ENCODE peak calls at places on chromosomes 2 and 18, in nine cellular contexts. A is K562, B is HCT116, H is A549, P is endothelial cell of umbilical vein, O is H1, M is WTC11, U is HepG2, I is SK-N-SH. L is an unnamed sample.

GRCh38 chr2:7191927-7192326 is 274.7 kb downstream of the RNF144A start:
- DNase-seq in A (no peak), B (no peak), H (peak), P (peak), O (no peak), M (no peak), U (peak), I (no peak), L (no peak)

GRCh38 chr2:190627881-190628412 is 20.9 kb upstream of the NAB1 start:
- DNase-seq in A (no peak), B (no peak), H (no peak), P (peak), O (no peak), M (peak), U (no peak), I (peak), L (peak)

GRCh38 chr2:44348385-44348784 is 12.9 kb downstream of the PREPL start:
- DNase-seq in A (no peak), B (no peak), H (no peak), P (no peak), O (no peak), M (no peak), U (no peak), I (no peak), L (no peak)

GRCh38 chr2:241321033-241321432 is 5.3 kb downstream of the SEPTIN2 start:
- DNase-seq in A (no peak), B (no peak), H (no peak), P (no peak), O (no peak), M (no peak), U (no peak), I (no peak), L (no peak)

GRCh38 chr2:95023222-95023597 is 2.3 kb upstream of the MAL start:
- DNase-seq in A (no peak), B (peak), H (no peak), P (no peak), O (no peak), M (no peak), U (peak), I (no peak), L (peak)

GRCh38 chr2:65576861-65577601 is 144.6 kb upstream of the SPRED2 start:
- DNase-seq in A (no peak), B (peak), H (peak), P (peak), O (no peak), M (no peak), U (peak), I (no peak), L (no peak)

GRCh38 chr2:64525323-64525625 is 1.1 kb downstream of the AFTPH start:
- DNase-seq in A (no peak), B (no peak), H (no peak), P (peak), O (no peak), M (no peak), U (peak), I (no peak), L (peak)

GRCh38 chr2:24276349-24276899 is 83.9 kb downstream of the ITSN2 start:
- DNase-seq in A (no peak), B (no peak), H (no peak), P (no peak), O (no peak), M (no peak), U (no peak), I (no peak), L (no peak)

GRCh38 chr18:2617974-2618373 is 37.6 kb upstream of the SMCHD1 start:
- DNase-seq in A (no peak), B (no peak), H (no peak), P (no peak), O (no peak), M (no peak), U (no peak), I (no peak), L (no peak)

GRCh38 chr18:49967171-49967570 is 153.8 kb upstream of the ACAA2 start:
- DNase-seq in A (no peak), B (peak), H (peak), P (no peak), O (no peak), M (no peak), U (peak), I (no peak), L (no peak)

GRCh38 chr2:177264209-177264538 is 353 bp downstream of the NFE2L2 start:
- DNase-seq in A (peak), B (no peak), H (no peak), P (no peak), O (no peak), M (peak), U (no peak), I (peak), L (peak)

GRCh38 chr2:195472835-195473234 is 184.2 kb upstream of the SLC39A10 start:
- DNase-seq in A (no peak), B (no peak), H (no peak), P (no peak), O (no peak), M (no peak), U (no peak), I (no peak), L (no peak)

GRCh38 chr2:226631671-226632070 is 167.9 kb downstream of the IRS1 start:
- DNase-seq in A (no peak), B (no peak), H (no peak), P (no peak), O (no peak), M (no peak), U (no peak), I (no peak), L (no peak)

GRCh38 chr2:99031481-99031880 is 95.5 kb upstream of the CRACDL start:
- DNase-seq in A (no peak), B (no peak), H (no peak), P (no peak), O (no peak), M (peak), U (no peak), I (no peak), L (no peak)

GRCh38 chr2:176779917-176780316 is 432.7 kb upstream of the HNRNPA3 start:
- DNase-seq in A (no peak), B (no peak), H (no peak), P (no peak), O (no peak), M (no peak), U (no peak), I (no peak), L (no peak)

GRCh38 chr2:181190711-181191110 is 210.3 kb downstream of the UBE2E3 start:
- DNase-seq in A (no peak), B (no peak), H (no peak), P (no peak), O (no peak), M (no peak), U (no peak), I (no peak), L (peak)

GRCh38 chr2:235551965-235552364 is 58.1 kb downstream of the AGAP1 start:
- DNase-seq in A (peak), B (peak), H (peak), P (peak), O (no peak), M (peak), U (peak), I (peak), L (peak)

GRCh38 chr18:62682396-62682795 is 32.9 kb upstream of the PHLPP1 start:
- DNase-seq in A (no peak), B (no peak), H (no peak), P (no peak), O (no peak), M (no peak), U (no peak), I (no peak), L (no peak)
- TF ChIP-seq MAX in A (no peak), B (no peak), H (no peak), P (no peak), O (no peak), M (no peak), U (no peak), I (no peak), L (no peak)

GRCh38 chr2:33213648-33214047 is 262.8 kb upstream of the RASGRP3 start:
- DNase-seq in A (no peak), B (no peak), H (no peak), P (peak), O (no peak), M (no peak), U (no peak), I (no peak), L (no peak)
- TF ChIP-seq MAX in A (no peak), B (no peak), H (no peak), P (no peak), O (no peak), M (no peak), U (no peak), I (no peak), L (no peak)

DNA sequence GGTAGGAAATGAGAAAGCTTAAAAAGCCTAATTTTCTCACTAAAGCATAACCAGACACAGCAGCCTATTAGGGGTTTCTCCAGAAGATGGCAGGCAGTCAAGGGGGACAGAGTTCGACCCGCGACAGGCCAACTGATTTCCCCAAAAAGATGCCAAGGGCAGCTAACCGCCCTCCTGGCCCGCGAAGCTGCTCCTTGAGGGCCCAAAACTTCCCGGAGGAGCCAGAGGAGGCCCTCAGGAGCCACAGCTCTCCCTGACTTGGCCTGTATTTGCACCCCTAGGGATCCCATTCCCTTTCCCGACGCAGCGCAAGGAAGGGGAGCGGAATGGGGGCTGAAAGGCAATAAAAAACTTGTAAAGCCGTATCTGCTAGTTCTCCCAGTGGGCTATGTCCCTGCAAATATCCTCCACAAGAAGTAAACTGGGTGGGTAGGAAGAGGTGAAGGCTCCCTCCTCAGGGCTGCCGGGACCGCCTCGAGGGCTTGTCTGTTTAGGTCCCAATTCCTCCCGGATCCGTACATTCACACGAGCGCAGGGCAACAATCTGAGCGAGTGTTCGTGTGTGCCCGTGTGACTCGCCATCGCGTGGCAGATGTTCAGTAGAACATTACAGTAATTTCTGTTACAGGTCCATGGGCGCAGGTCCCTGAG is 756 bp upstream of the NAGK start:
- DNase-seq in A (no peak), B (no peak), H (no peak), P (no peak), O (no peak), M (peak), U (no peak), I (no peak), L (peak)
- TF ChIP-seq MAX in A (no peak), B (no peak), H (no peak), P (no peak), O (no peak), M (no peak), U (no peak), I (no peak), L (no peak)

DNA sequence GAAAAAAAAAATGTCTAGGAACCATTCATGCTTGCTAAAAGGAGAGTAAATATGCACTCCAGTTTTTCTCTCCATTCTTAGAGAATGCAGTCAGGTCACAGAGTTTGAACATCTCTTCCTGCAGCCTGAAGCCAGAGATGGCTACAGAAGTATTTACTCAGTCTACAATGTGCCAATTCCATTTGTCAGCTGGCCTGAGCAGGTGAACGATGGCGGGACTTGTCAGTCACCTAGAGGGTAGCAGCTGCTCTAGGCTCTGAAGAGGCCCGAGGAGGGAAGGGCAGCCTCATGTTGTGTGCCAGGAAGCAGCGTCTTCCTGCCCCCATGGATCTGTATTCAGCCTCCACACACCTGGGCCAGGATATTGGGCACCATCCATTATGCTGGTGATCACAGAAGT is 316.7 kb upstream of the CHAC2 start:
- DNase-seq in A (no peak), B (no peak), H (no peak), P (no peak), O (no peak), M (no peak), U (no peak), I (no peak), L (no peak)
- TF ChIP-seq MAX in A (no peak), B (no peak), H (no peak), P (no peak), O (no peak), M (no peak), U (no peak), I (no peak), L (no peak)

GRCh38 chr18:64403784-64404498 is 255.1 kb upstream of the LINC00305 start:
- DNase-seq in A (no peak), B (no peak), H (no peak), P (no peak), O (no peak), M (no peak), U (no peak), I (no peak), L (no peak)
- TF ChIP-seq MAX in A (no peak), B (no peak), H (no peak), P (no peak), O (no peak), M (no peak), U (no peak), I (no peak), L (no peak)

GRCh38 chr2:85838641-85839040 is 50.1 kb downstream of the ST3GAL5 start:
- DNase-seq in A (no peak), B (no peak), H (no peak), P (no peak), O (no peak), M (no peak), U (no peak), I (no peak), L (no peak)
- TF ChIP-seq MAX in A (no peak), B (no peak), H (no peak), P (no peak), O (no peak), M (no peak), U (no peak), I (no peak), L (no peak)

DNA sequence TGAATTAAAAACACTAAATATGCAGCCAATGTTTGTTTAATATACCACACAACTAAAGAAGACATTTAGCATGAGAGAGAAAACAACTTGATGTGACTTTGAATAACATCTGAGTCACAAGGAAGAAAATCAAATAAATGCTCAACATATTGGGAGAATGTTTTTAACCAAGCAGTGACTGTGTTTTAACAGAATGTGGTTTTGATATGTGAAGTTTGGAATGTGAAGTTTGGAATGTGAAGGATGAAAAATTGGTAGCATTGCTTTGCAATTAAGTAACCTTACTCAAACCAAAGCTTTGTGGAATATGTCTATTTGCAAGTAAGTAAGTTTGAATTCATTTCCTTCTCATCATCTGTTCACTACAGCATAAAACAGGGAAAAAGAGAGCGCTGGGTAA is 128.2 kb upstream of the DNAJC10 start:
- DNase-seq in A (no peak), B (no peak), H (no peak), P (no peak), O (no peak), M (no peak), U (no peak), I (no peak), L (no peak)
- TF ChIP-seq MAX in A (no peak), B (no peak), H (no peak), P (no peak), O (no peak), M (no peak), U (no peak), I (peak), L (no peak)

GRCh38 chr2:186746584-186746983 is 52.7 kb downstream of the FAM171B start:
- DNase-seq in A (no peak), B (no peak), H (no peak), P (no peak), O (no peak), M (no peak), U (no peak), I (no peak), L (no peak)
- TF ChIP-seq MAX in A (no peak), B (no peak), H (no peak), P (no peak), O (no peak), M (no peak), U (no peak), I (no peak), L (no peak)

GRCh38 chr2:143844986-143845385 is 674.9 kb downstream of the ZEB2 start:
- DNase-seq in A (no peak), B (no peak), H (no peak), P (no peak), O (no peak), M (no peak), U (no peak), I (no peak), L (no peak)
- TF ChIP-seq MAX in A (no peak), B (no peak), H (no peak), P (no peak), O (no peak), M (no peak), U (no peak), I (no peak), L (no peak)